ENCODE peak calls at places on chromosome 13, in four cellular contexts. Q, F, H and N are unnamed samples.

GRCh38 chr13:43303040-43303729 is 279.8 kb downstream of the DNAJC15 start:
- DNase-seq in Q (peak), F (peak), H (no peak), N (peak)

GRCh38 chr13:49113526-49114286 is 106.4 kb upstream of the MLNR start:
- DNase-seq in Q (no peak), F (no peak), H (no peak), N (no peak)

GRCh38 chr13:40247845-40248244 is 418.6 kb downstream of the FOXO1 start:
- DNase-seq in Q (no peak), F (no peak), H (no peak), N (no peak)

GRCh38 chr13:97245011-97245410 is 22.9 kb downstream of the MBNL2 start:
- DNase-seq in Q (no peak), F (no peak), H (no peak), N (no peak)

GRCh38 chr13:113509989-113510388 is 19.5 kb upstream of the DCUN1D2 start:
- DNase-seq in Q (no peak), F (no peak), H (no peak), N (no peak)

GRCh38 chr13:71378992-71379905 is 487.8 kb downstream of the DACH1 start:
- DNase-seq in Q (no peak), F (no peak), H (no peak), N (no peak)

GRCh38 chr13:73106513-73107214 is 47.9 kb downstream of the KLF5 start:
- DNase-seq in Q (no peak), F (no peak), H (no peak), N (no peak)

GRCh38 chr13:113413178-113413897 is 40.0 kb downstream of the ADPRHL1 start:
- DNase-seq in Q (no peak), F (no peak), H (no peak), N (no peak)

GRCh38 chr13:52405767-52406494 is at the start of gene THSD1:
- DNase-seq in Q (peak), F (no peak), H (peak), N (no peak)

GRCh38 chr13:46071590-46072249 is 19.2 kb upstream of the ZC3H13 start:
- DNase-seq in Q (no peak), F (no peak), H (no peak), N (no peak)

GRCh38 chr13:75196112-75196855 is 285.7 kb downstream of the TBC1D4 start:
- DNase-seq in Q (no peak), F (peak), H (no peak), N (no peak)

GRCh38 chr13:75372923-75373841 is 108.8 kb downstream of the TBC1D4 start:
- DNase-seq in Q (no peak), F (no peak), H (no peak), N (no peak)